ENCODE peak calls at places on chromosomes 6 and 20, in six cellular contexts. Q is HepG2, M is upper lobe of left lung, I is K562, N is GM12878, T is HCT116. K is an unnamed sample.
A peak's percentile ranks its signal among the peaks of the same experiment; 100 is the strongest.

GRCh38 chr6:135901776-135902524 is 50.4 kb downstream of the PDE7B start:
- ATAC-seq in Q (no peak), M (peak; percentile 87), I (no peak), N (no peak), T (no peak), K (peak; percentile 66)

GRCh38 chr6:130575557-130575956 is 209.7 kb downstream of the TMEM200A start:
- ATAC-seq in Q (no peak), M (no peak), I (no peak), N (no peak), T (no peak), K (no peak)

GRCh38 chr6:160356074-160356754 is 8.0 kb downstream of the SLC22A3 start:
- ATAC-seq in Q (peak; percentile 50), M (peak; percentile 69), I (peak; percentile 28), N (no peak), T (no peak), K (no peak)

GRCh38 chr20:63979549-63980316 is at the start of gene SAMD10:
- ATAC-seq in Q (peak; percentile 39), M (peak; percentile 3), I (peak; percentile 20), N (peak; percentile 64), T (peak; percentile 12), K (no peak)

GRCh38 chr20:35327074-35327976 is 35.1 kb upstream of the FAM83C start:
- ATAC-seq in Q (peak; percentile 94), M (peak; percentile 68), I (peak; percentile 61), N (no peak), T (peak; percentile 66), K (no peak)

GRCh38 chr20:61513124-61514017 is 261.3 kb downstream of the CDH4 start:
- ATAC-seq in Q (no peak), M (no peak), I (no peak), N (no peak), T (no peak), K (no peak)

GRCh38 chr6:121376411-121376810 is 42.1 kb upstream of the TBC1D32 start:
- ATAC-seq in Q (no peak), M (no peak), I (no peak), N (no peak), T (no peak), K (no peak)

GRCh38 chr6:5066456-5067093 is 18.6 kb upstream of the PPP1R3G start:
- ATAC-seq in Q (no peak), M (no peak), I (no peak), N (no peak), T (no peak), K (no peak)

GRCh38 chr6:118638288-118638687 is 13.1 kb downstream of the CEP85L start:
- ATAC-seq in Q (no peak), M (no peak), I (no peak), N (no peak), T (no peak), K (no peak)

GRCh38 chr6:16635810-16636602 is 125.3 kb downstream of the ATXN1 start:
- ATAC-seq in Q (peak; percentile 91), M (peak; percentile 39), I (no peak), N (peak; percentile 81), T (peak; percentile 73), K (no peak)

GRCh38 chr6:316753-317038 is 24.4 kb downstream of the DUSP22 start:
- ATAC-seq in Q (no peak), M (no peak), I (no peak), N (peak; percentile 0), T (no peak), K (no peak)

GRCh38 chr6:134692008-134692407 is 257.9 kb downstream of the ALDH8A1 start:
- ATAC-seq in Q (no peak), M (no peak), I (no peak), N (no peak), T (no peak), K (no peak)

GRCh38 chr6:159916752-159917151 is 26.0 kb downstream of the MAS1 start:
- ATAC-seq in Q (no peak), M (no peak), I (no peak), N (no peak), T (no peak), K (no peak)

GRCh38 chr6:14107000-14107399 is 10.6 kb upstream of the CD83 start:
- ATAC-seq in Q (no peak), M (no peak), I (no peak), N (no peak), T (no peak), K (no peak)

GRCh38 chr6:14109411-14109826 is 8.2 kb upstream of the CD83 start:
- ATAC-seq in Q (no peak), M (no peak), I (peak; percentile 3), N (no peak), T (no peak), K (no peak)

GRCh38 chr6:14105547-14105946 is 12.0 kb upstream of the CD83 start:
- ATAC-seq in Q (no peak), M (no peak), I (no peak), N (no peak), T (no peak), K (no peak)

GRCh38 chr6:14110001-14110818 is 7.4 kb upstream of the CD83 start:
- ATAC-seq in Q (no peak), M (no peak), I (peak; percentile 44), N (peak; percentile 75), T (no peak), K (no peak)

DNA sequence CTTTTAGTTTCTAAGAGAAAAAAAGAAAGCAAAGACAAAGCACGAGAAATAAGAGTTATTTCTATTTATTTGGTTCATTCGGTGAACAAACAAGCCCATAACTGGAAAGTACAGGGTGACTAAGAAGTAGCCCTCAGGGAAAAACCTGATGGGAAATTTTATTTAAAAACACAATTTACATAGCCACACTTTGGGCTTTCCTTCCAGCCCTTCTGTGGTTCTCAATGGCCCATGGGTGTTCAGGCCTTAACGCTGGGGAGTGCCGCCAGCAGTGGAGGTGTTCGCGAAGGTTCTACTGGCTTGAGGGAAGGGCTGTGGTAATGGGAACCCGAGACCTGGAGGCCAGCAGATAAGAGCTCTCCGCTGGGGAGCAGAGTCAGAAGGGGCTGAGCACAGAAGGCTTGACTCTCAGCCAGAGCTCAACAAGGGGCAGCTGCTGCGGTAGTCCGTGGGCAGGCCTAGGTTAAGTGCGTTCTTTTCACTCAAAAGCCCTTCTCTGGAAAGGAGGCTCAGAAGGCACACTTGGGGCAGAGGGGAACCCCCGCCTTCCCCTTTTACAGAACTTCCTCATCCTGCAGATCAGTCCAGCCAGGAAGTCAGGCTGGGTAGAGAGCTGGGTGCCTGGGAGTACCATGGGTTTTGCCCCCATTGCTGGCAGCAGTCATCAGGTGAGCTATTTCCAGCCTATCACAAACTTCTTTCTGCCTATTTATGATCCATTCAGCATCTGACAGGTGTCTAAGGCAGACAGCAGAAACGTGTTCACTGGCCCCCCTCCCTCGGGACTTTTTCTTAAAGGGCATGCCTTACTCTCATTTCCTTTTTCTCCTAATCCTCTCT is 8.8 kb upstream of the CD83 start:
- ATAC-seq in Q (no peak), M (peak; percentile 94), I (peak; percentile 98), N (peak; percentile 82), T (no peak), K (peak; percentile 50)
- TF ChIP-seq POLR2A in Q (no peak), M (no peak), I (peak; percentile 63), N (peak; percentile 59), T (no peak), K (no peak)

GRCh38 chr20:37406010-37406998 is 60.4 kb downstream of the SRC start:
- ATAC-seq in Q (peak; percentile 40), M (peak; percentile 79), I (peak; percentile 89), N (peak; percentile 68), T (peak; percentile 86), K (peak; percentile 64)
- TF ChIP-seq POLR2AphosphoS5 in Q (peak; percentile 38), M (no peak), I (no peak), N (no peak), T (peak; percentile 68), K (peak; percentile 4)

DNA sequence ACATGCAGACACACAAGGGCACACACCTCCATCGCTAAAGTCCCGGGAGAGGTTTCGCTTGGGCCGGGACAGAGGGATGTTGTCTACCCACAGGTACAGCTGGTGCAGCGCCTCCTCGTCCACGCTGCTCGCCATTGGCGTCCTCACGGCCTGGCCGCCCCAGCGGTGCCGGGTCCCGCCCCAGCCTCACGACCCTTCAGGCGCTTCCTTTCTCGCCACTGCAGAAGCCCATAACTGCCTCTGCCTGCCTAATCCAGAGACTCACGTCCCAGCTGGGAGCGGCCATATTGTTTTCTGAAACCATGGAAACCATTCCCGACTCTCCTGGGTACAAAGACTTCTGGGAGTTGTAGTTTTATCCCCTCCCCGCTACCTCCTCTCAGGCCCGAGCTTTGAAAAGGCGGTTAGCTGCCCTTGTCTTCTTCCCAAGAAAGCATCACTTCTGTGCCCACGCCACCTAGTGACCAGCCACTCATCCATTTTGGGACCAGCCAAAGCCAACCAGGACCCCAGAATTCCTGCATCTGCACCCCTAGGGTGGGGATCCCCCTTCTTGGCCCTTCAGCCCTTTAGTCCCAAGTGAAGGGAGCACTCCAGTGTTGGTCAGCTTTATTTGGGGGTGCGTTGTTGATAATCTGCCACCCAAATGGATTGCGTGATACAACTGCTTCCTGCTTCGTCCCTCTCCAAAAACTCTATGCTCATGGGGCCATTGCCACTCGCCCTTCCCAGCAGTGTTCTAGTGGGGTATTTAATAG is at the start of gene SPEF1:
- ATAC-seq in Q (peak; percentile 80), M (peak; percentile 88), I (peak; percentile 87), N (peak; percentile 84), T (peak; percentile 90), K (peak; percentile 82)
- TF ChIP-seq POLR2A in Q (no peak), M (no peak), I (no peak), N (peak; percentile 32), T (no peak), K (no peak)

GRCh38 chr6:88442731-88443130 is 276.6 kb upstream of the CNR1 start:
- ATAC-seq in Q (no peak), M (peak; percentile 71), I (no peak), N (peak; percentile 39), T (no peak), K (no peak)
- TF ChIP-seq POLR2AphosphoS5 in Q (no peak), M (peak; percentile 35), I (no peak), N (no peak), T (no peak), K (no peak)

DNA sequence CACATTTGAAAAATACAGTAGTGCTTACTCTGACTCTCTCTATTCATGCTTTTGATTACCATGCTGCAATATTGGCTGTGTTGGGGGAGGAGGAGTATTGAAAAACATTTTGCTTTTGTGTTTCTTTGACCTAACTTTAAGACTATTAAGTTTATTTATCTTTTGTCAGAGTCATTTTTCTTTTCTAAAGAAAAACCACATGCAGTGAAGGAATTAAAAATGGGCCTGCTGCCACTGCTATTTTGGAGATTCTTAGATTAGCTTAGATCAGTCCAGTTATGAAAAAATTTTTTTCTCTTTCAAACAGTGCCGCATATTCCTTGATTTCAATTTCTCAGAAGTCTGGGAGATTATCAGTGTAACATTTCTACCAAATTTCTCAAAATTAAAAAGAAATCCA is 36.1 kb downstream of the BCKDHB start:
- ATAC-seq in Q (no peak), M (no peak), I (no peak), N (no peak), T (no peak), K (no peak)
- TF ChIP-seq POLR2A in Q (no peak), M (no peak), I (no peak), N (no peak), T (no peak), K (no peak)

K was measured in gastroesophageal sphincter.